ENCODE peak calls at places on chromosome 13, in four cellular contexts. D is transverse colon, I is tibial artery, R is mammary epithelial cell. H is an unnamed sample.

GRCh38 chr13:53408847-53409568 is 380.4 kb downstream of the OLFM4 start:
- DNase-seq in I (no peak), D (no peak), R (no peak), H (no peak)

GRCh38 chr13:83117046-83117445 is 765.2 kb downstream of the SLITRK1 start:
- DNase-seq in I (no peak), D (no peak), R (no peak), H (no peak)

GRCh38 chr13:44842158-44842557 is 147.1 kb downstream of the NUFIP1 start:
- DNase-seq in I (no peak), D (no peak), R (no peak), H (no peak)

GRCh38 chr13:94369862-94370491 is 109.5 kb downstream of the DCT start:
- DNase-seq in D (peak; percentile 7), R (no peak), I (no peak), H (no peak)

GRCh38 chr13:29746167-29746677 is 104.2 kb downstream of the UBL3 start:
- DNase-seq in I (no peak), R (no peak), D (no peak), H (no peak)

GRCh38 chr13:30744056-30744684 is 8.8 kb downstream of the ALOX5AP start:
- DNase-seq in D (peak; percentile 71), I (no peak), R (peak; percentile 57), H (no peak)

GRCh38 chr13:73059460-73060250 is 850 bp downstream of the KLF5 start:
- DNase-seq in R (peak; percentile 55), I (peak; percentile 75), D (no peak), H (peak; percentile 30)

GRCh38 chr13:48333976-48334375 is 30.4 kb downstream of the RB1 start:
- DNase-seq in R (peak; percentile 91), D (no peak), I (no peak), H (no peak)

GRCh38 chr13:77042566-77043177 is 15.7 kb upstream of the FBXL3 start:
- DNase-seq in I (no peak), R (no peak), D (no peak), H (no peak)

GRCh38 chr13:99892189-99892588 is 79.4 kb downstream of the ZIC5 start:
- DNase-seq in I (no peak), R (no peak), D (no peak), H (no peak)

GRCh38 chr13:113823771-113824170 is 40.1 kb downstream of the GAS6 start:
- DNase-seq in D (no peak), I (no peak), R (no peak), H (no peak)
- H3K36me3 ChIP-seq in D (no peaks in the 10 kb centered on the region), I (peaks cover 45% of the 10 kb centered on the region), R (peaks cover 19% of the 10 kb centered on the region), H (peaks cover 69% of the 10 kb centered on the region)

DNA sequence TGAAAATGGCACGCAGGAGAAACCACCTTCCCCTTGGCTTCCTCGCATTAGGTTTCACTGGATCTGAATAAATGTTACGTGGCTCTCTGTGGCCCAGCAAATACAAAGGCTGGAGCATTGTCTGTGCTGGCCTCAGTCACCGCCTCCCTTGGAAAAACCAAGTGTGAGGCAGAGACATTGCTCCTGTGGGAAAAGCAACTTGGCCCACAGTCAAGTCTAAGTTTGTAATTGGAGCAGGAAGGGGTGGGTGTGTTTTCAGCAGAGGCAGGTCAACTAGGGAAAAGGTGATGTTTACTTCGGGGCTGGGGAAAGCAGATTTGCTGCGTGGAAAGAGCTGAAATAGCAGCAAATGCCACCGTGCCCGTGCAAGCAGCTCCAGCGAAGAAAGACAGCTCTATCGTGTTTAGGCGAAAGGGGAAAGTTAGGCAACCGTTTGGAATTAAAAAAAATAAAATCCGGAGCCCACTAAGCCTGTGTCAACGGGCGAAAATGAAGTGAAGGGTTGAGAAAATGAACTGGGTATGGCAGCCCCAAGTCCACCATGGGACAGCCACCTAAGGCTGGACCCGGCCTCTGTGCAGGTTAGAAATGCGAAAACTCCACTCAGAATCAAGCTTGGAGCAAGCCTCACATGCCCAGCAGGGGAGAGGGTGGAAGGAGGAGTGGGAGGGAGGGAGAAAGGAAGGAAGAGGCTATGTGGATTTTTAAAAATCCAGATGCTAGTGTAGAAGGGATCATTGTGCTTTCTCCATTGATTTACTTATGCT is 101.4 kb downstream of the IRS2 start:
- DNase-seq in D (peak; percentile 74), I (no peak), R (peak; percentile 74), H (peak; percentile 30)
- H3K4me3 ChIP-seq in D (no peak overlapping the region), I (peak overlapping the region; percentile 23), R (no peak overlapping the region), H (peak overlapping the region; percentile 34)

GRCh38 chr13:113220877-113221276 is 11.5 kb downstream of the CUL4A start:
- DNase-seq in I (no peak), R (no peak), D (no peak), H (peak; percentile 44)

GRCh38 chr13:113226873-113227272 is 17.5 kb downstream of the CUL4A start:
- DNase-seq in D (no peak), R (no peak), I (no peak), H (no peak)

GRCh38 chr13:113220141-113220598 is 10.8 kb downstream of the CUL4A start:
- DNase-seq in I (no peak), R (no peak), D (peak; percentile 65), H (no peak)

GRCh38 chr13:113225515-113225914 is 16.1 kb downstream of the CUL4A start:
- DNase-seq in D (no peak), I (no peak), R (no peak), H (no peak)

GRCh38 chr13:113224486-113224885 is 15.1 kb downstream of the CUL4A start:
- DNase-seq in R (no peak), I (no peak), D (no peak), H (no peak)
- H3K36me3 ChIP-seq in R (peaks cover 28% of the 10 kb centered on the region), I (peaks cover 35% of the 10 kb centered on the region), D (no peaks in the 10 kb centered on the region), H (no peaks in the 10 kb centered on the region)

GRCh38 chr13:37599509-37599908 is 941 bp upstream of the POSTN start:
- DNase-seq in R (no peak), I (no peak), D (no peak), H (no peak)

GRCh38 chr13:37595162-37595561 is 3.4 kb downstream of the POSTN start:
- DNase-seq in R (peak; percentile 45), I (no peak), D (no peak), H (no peak)

GRCh38 chr13:37602743-37603381 is 4.3 kb upstream of the POSTN start:
- DNase-seq in R (no peak), D (no peak), I (no peak), H (no peak)

GRCh38 chr13:37598572-37598971 is at the start of gene POSTN:
- DNase-seq in R (no peak), D (no peak), I (no peak), H (no peak)

DNA sequence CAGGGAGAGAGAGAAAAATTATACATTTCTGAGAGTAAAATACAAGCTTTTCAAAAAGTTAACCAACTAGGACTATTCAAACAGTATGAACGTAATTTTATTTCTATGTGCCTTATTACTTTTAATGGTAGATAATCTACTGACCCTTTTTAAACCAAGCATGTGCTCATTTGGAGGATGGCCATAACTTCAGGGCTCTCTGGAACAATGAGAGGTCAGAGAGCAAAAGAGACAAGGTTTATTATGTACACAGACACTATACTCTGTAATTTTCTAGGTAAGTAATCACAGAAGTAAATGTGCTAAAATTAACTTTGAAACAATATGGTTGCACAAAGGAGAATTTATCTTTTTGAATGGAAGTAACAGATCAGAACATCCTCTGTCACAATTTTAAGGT is 1.1 kb downstream of the POSTN start:
- DNase-seq in I (no peak), R (no peak), D (no peak), H (no peak)
- H3K4me3 ChIP-seq in I (no peak overlapping the region), R (no peak overlapping the region), D (no peak overlapping the region), H (no peak overlapping the region)

DNA sequence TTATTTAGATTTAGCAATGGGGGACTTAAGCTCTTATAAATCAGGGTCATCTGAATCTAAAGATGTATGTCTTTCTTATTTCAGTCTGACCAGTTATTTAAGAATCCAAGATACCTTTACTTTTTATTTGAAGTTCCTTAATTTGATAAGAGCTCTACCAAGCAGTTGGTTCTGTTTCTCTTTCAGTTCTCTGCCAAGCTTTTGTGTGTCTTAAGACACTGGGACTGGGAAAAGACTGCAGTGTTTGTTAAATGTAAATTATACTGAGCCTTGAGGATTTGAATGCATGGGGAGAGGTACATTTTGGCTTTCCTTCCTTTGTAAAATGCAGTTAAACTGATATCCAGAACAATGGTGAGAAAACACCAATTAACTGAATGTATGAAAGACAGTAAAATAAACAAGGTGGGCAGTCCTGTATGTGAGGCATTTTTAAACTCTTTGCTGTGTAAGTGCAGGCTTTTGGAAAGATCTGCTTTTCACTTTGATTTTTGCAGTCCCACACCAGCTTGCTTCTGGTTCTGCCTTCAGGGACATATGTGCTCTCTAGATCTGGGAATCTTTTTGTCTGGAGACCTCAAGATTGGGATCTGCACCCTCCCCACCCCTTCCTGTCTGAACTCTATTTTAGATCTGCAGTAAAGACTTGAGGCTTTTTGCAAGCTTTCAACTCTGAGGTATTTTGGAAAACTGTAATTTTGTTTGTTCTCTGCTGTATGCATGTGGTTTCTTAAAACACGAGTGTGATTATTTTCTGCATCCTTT is 77.6 kb downstream of the LRCH1 start:
- DNase-seq in R (no peak), I (no peak), D (no peak), H (no peak)
- H3K36me3 ChIP-seq in R (no peaks in the 10 kb centered on the region), I (no peaks in the 10 kb centered on the region), D (no peaks in the 10 kb centered on the region), H (no peaks in the 10 kb centered on the region)

GRCh38 chr13:24233351-24233901 is 72.9 kb downstream of the SPATA13 start:
- DNase-seq in R (no peak), D (no peak), I (no peak), H (no peak)
- H3K4me3 ChIP-seq in R (no peak overlapping the region), D (no peak overlapping the region), I (no peak overlapping the region), H (no peak overlapping the region)

DNA sequence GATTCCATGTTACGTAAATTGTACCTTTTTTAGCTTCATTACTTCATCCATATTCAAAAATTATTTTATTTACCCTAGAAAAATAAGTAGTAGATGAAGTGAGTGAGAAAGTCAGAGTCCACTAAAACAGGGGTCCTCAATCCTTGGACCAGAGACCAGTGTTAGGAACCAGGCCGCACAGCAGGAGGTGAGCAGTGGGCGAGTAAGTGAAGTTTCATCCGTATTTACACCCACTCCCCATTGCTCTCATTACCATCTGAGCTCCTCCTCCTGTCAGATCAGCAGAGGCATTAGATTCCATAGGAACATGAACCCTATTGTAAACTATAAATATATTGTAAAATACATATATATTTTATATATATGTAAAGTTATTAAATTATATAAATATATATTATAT is 119.0 kb downstream of the PAN3 start:
- DNase-seq in R (no peak), D (no peak), I (no peak), H (no peak)
- H3K36me3 ChIP-seq in R (peaks cover 5% of the 10 kb centered on the region), D (no peaks in the 10 kb centered on the region), I (peaks cover 46% of the 10 kb centered on the region), H (no peaks in the 10 kb centered on the region)

GRCh38 chr13:39040206-39040605 is 1.9 kb downstream of the NHLRC3 start:
- DNase-seq in I (no peak), D (no peak), R (no peak), H (no peak)
- H3K4me3 ChIP-seq in I (no peak overlapping the region), D (no peak overlapping the region), R (no peak overlapping the region), H (no peak overlapping the region)

H was measured in heart right ventricle.